ENCODE peak calls at places on chromosomes 12 and 14, in six cellular contexts. E is fibroblast of lung, D is astrocyte, R is SK-N-SH, V is kidney, A is H9. H is an unnamed sample.

GRCh38 chr12:105915997-105916697 is 222.6 kb downstream of the NUAK1 start:
- DNase-seq in E (no peak), D (peak), R (no peak), V (no peak), A (no peak), H (no peak)

GRCh38 chr14:102140027-102140749 is 491 bp downstream of the WDR20 start:
- DNase-seq in E (peak), D (no peak), R (peak), V (no peak), A (peak), H (peak)

GRCh38 chr14:36507847-36508417 is 12.1 kb downstream of the NKX2-1 start:
- DNase-seq in E (no peak), D (no peak), R (no peak), V (no peak), A (no peak), H (no peak)

GRCh38 chr14:92677087-92677668 is 71.2 kb downstream of the LGMN start:
- DNase-seq in E (no peak), D (no peak), R (no peak), V (peak), A (no peak), H (no peak)

GRCh38 chr12:112939761-112940357 is 1.6 kb downstream of the OAS3 start:
- DNase-seq in E (no peak), D (no peak), R (peak), V (no peak), A (no peak), H (no peak)

GRCh38 chr14:74207943-74208342 is 31.3 kb upstream of the VSX2 start:
- DNase-seq in E (peak), D (no peak), R (no peak), V (no peak), A (peak), H (peak)

GRCh38 chr12:48420031-48420775 is 52.2 kb upstream of the ANP32D start:
- DNase-seq in E (no peak), D (peak), R (no peak), V (no peak), A (no peak), H (no peak)

GRCh38 chr12:124720019-124720686 is 143.5 kb downstream of the SCARB1 start:
- DNase-seq in E (peak), D (peak), R (no peak), V (no peak), A (no peak), H (peak)

GRCh38 chr12:3250576-3250975 is 173.4 kb downstream of the TSPAN9 start:
- DNase-seq in E (no peak), D (no peak), R (no peak), V (no peak), A (no peak), H (no peak)

GRCh38 chr14:105486974-105487448 is 325 bp downstream of the CRIP1 start:
- DNase-seq in E (no peak), D (no peak), R (no peak), V (peak), A (no peak), H (no peak)

GRCh38 chr14:58716706-58717105 is 78.9 kb downstream of the DACT1 start:
- DNase-seq in E (peak), D (no peak), R (no peak), V (no peak), A (no peak), H (no peak)

GRCh38 chr12:10612954-10613333 is 465 bp downstream of the MAGOHB start:
- DNase-seq in E (peak), D (no peak), R (no peak), V (no peak), A (no peak), H (peak)

GRCh38 chr12:112855375-112855774 is 51.4 kb upstream of the OAS1 start:
- DNase-seq in E (no peak), D (no peak), R (peak), V (no peak), A (peak), H (peak)

GRCh38 chr12:111035578-111036301 is 115.4 kb upstream of the MYL2 start:
- DNase-seq in E (no peak), D (no peak), R (peak), V (peak), A (peak), H (no peak)

GRCh38 chr12:6542209-6543009 is 8.1 kb downstream of the GAPDH start:
- DNase-seq in E (no peak), D (no peak), R (no peak), V (no peak), A (peak), H (no peak)

GRCh38 chr12:89924191-89924590 is 215.6 kb upstream of the ATP2B1 start:
- DNase-seq in E (no peak), D (no peak), R (no peak), V (no peak), A (no peak), H (no peak)

GRCh38 chr12:25504744-25505143 is 48.3 kb downstream of the LMNTD1 start:
- DNase-seq in E (no peak), D (no peak), R (no peak), V (no peak), A (no peak), H (no peak)

GRCh38 chr12:132524405-132524804 is 34.5 kb downstream of the FBRSL1 start:
- DNase-seq in E (peak), D (peak), R (no peak), V (peak), A (no peak), H (no peak)

GRCh38 chr14:104470588-104470987 is 109.0 kb upstream of the C14orf180 start:
- DNase-seq in E (no peak), D (no peak), R (no peak), V (no peak), A (no peak), H (no peak)

GRCh38 chr12:64571346-64571745 is 38.9 kb upstream of the RASSF3 start:
- DNase-seq in E (no peak), D (no peak), R (no peak), V (no peak), A (no peak), H (no peak)

GRCh38 chr14:81401420-81402122 is 1.4 kb upstream of the STON2 start:
- DNase-seq in E (peak), D (peak), R (no peak), V (no peak), A (no peak), H (peak)
- H3K27ac ChIP-seq in E (peak), D (peak), R (no peak), V (no peak), A (no peak), H (peak)

GRCh38 chr12:122841544-122842321 is 6.5 kb downstream of the HIP1R start:
- DNase-seq in E (peak), D (peak), R (peak), V (peak), A (peak), H (peak)
- H3K9ac ChIP-seq in E (no peak), D (peak), R (no peak), V (peak), A (no peak), H (peak)

DNA sequence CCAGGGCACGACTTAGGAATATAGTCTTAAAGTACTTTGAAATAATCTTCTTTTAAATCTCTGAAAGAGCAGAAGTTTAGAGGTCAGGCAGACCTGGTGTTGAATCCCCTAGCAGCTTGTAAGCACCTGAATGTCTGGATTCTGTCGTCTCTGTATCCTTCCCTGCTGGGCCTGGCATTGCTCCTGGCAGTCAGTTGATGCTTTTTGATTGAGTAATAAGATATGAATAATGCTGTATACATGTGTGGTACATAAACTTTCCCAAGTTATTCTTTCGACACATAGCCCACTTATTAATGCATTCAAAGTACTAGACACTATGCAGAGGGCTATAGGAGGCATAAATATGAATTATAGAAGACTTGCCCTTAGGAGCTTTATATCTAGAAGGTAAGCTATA is 31.4 kb downstream of the EVL start:
- DNase-seq in E (peak), D (peak), R (no peak), V (no peak), A (no peak), H (peak)
- H3K27ac ChIP-seq in E (no peak), D (peak), R (no peak), V (no peak), A (no peak), H (peak)

DNA sequence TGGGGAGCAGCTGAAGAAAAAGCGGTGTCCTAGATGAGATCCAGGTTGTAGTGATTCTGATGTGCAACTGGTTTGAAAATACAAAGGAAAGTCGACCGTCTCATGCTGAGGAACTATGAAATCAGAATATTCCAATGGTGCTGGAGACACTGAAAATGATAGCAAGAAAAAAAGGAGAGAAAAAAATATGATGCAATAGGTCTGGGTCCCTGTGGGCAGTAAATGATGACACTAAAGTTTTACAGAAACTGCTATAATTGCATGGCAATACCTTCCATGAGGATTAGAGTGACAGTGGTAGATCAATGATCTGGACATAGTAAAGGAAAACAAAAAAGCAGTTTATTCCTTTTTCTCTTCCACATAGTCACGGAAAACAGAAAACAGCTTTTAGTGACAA is 2.3 kb downstream of the PYM1 start:
- DNase-seq in E (no peak), D (no peak), R (no peak), V (no peak), A (no peak), H (peak)
- H3K9ac ChIP-seq in E (no peak), D (peak), R (peak), V (no peak), A (peak), H (peak)

DNA sequence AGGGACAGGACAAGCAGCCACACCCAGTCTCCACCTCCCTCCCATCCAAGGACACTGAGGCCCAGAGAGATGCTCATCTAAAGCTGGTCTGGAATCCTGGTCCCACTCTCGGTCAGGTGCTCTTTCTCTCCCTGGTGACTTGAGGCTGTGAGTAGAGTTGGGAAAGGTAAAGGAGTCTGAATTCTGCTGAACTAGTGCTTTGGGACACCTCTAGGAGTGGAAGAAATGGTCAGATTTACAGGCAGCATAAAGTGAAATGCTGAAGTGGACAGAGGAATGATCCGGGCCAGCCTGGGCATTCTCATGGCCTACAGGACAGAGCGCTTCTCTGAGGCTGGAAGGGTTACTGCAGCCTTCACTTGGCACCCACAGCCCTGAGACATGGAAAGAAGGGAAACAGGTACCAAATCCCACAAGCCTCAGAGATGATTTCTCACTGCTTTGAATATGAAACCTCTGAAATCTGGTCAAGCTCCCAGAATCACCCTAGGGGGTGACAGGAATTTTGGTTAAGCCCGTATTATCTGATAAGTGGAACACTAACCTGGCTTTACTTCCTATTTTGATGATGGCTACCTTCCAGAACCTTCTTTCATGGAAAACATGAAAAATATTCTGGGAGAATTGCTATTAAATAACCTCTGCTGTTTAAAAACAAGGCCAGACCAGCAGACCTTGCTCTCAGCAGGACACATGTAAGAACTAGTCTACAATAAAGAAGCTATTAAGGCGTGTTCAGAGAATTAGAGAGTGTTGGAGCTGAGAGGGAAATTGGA is 281.7 kb downstream of the ZFP36L1 start:
- DNase-seq in E (no peak), D (peak), R (no peak), V (no peak), A (no peak), H (peak)
- H3K27ac ChIP-seq in E (peak), D (no peak), R (peak), V (peak), A (no peak), H (peak)

GRCh38 chr14:103319422-103319821 is 14.6 kb upstream of the EIF5 start:
- DNase-seq in E (no peak), D (no peak), R (no peak), V (no peak), A (no peak), H (no peak)

GRCh38 chr14:103316723-103317122 is 17.3 kb upstream of the EIF5 start:
- DNase-seq in E (no peak), D (no peak), R (no peak), V (peak), A (peak), H (no peak)

GRCh38 chr14:103318750-103319419 is 15.2 kb upstream of the EIF5 start:
- DNase-seq in E (no peak), D (no peak), R (no peak), V (no peak), A (no peak), H (no peak)

GRCh38 chr14:103317251-103317650 is 16.8 kb upstream of the EIF5 start:
- DNase-seq in E (no peak), D (no peak), R (no peak), V (no peak), A (peak), H (no peak)

DNA sequence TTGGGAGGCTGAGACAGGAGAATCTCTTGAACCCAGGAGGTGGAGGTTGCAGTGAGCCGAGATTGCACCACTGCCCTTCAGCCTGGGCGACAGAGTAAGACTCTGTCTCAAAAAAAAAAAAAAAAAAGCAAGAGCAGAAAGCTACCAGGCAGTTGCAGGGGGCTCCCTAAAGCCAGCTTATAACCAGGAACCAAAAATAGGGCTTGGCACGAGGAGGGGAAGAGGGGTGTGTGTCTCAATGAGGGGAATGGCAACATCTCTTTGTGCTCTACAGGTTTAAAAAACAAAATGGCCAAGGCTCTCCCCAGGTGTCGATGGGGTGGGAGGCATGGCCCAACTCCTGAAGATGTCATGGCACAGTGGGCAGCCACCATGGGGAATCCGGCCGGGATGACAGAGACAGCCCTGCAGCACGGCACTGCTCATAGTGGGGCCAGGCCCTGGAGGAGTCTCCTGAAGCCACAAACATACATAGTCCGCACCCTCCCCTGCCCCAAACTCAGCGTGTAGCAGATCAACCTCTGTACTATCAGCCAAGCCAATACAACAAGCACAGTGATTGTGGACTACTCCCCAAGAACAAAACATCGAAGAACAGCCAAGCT is 16.0 kb upstream of the EIF5 start:
- DNase-seq in E (no peak), D (no peak), R (no peak), V (no peak), A (no peak), H (no peak)
- H3K9ac ChIP-seq in E (no peak), D (no peak), R (no peak), V (no peak), A (no peak), H (no peak)

GRCh38 chr12:108838194-108839010 is 19.0 kb downstream of the SSH1 start:
- DNase-seq in E (peak), D (peak), R (peak), V (peak), A (peak), H (peak)
- H3K27ac ChIP-seq in E (peak), D (peak), R (peak), V (peak), A (peak), H (peak)